ENCODE peak calls at places on chromosomes 12 and 14, in eight cellular contexts. F, A, E, D, Y, H, G and O are unnamed samples.

GRCh38 chr14:23863836-23864235 is 89.7 kb upstream of the DHRS4 start:
- DNase-seq in D (no peak), A (no peak), G (no peak), Y (no peak), E (no peak), F (no peak), H (no peak), O (no peak)

GRCh38 chr12:131118366-131118765 is 164.7 kb downstream of the ADGRD1 start:
- DNase-seq in E (no peak), F (peak; percentile 13), D (no peak), Y (no peak), A (no peak), G (no peak), H (peak; percentile 13), O (peak; percentile 59)

GRCh38 chr12:90896164-90896563 is 58.8 kb downstream of the CCER1 start:
- DNase-seq in A (no peak), Y (no peak), D (no peak), G (no peak), E (peak; percentile 18), F (no peak), H (no peak), O (no peak)

GRCh38 chr14:77306406-77307098 is 14.1 kb downstream of the POMT2 start:
- DNase-seq in Y (no peak), F (no peak), A (no peak), D (no peak), G (no peak), E (no peak), H (no peak), O (no peak)

GRCh38 chr12:14988035-14988434 is 15.2 kb downstream of the PDE6H start:
- DNase-seq in D (no peak), E (no peak), A (no peak), G (no peak), Y (no peak), H (no peak), F (no peak), O (no peak)

GRCh38 chr14:78135450-78135891 is 34.7 kb upstream of the NRXN3 start:
- DNase-seq in E (no peak), G (peak; percentile 85), A (no peak), Y (no peak), H (no peak), D (no peak), F (no peak), O (no peak)

GRCh38 chr14:96187216-96188050 is 17.2 kb upstream of the BDKRB2 start:
- DNase-seq in A (no peak), D (no peak), H (no peak), Y (no peak), E (no peak), F (no peak), G (no peak), O (no peak)

GRCh38 chr12:131129839-131130238 is 176.1 kb downstream of the ADGRD1 start:
- DNase-seq in G (no peak), A (no peak), H (no peak), E (no peak), Y (no peak), F (peak; percentile 58), D (peak; percentile 53), O (peak; percentile 46)

GRCh38 chr14:89214221-89214965 is 202.6 kb downstream of the FOXN3 start:
- DNase-seq in Y (peak; percentile 96), H (peak; percentile 81), E (no peak), D (no peak), A (peak; percentile 64), F (peak; percentile 90), G (peak; percentile 49), O (no peak)

GRCh38 chr14:90658541-90658967 is 157.7 kb downstream of the TTC7B start:
- DNase-seq in H (no peak), G (no peak), F (no peak), D (no peak), Y (no peak), E (no peak), A (no peak), O (no peak)

GRCh38 chr12:22321620-22322019 is 12.9 kb downstream of the ST8SIA1 start:
- DNase-seq in G (no peak), E (no peak), Y (no peak), H (no peak), A (no peak), F (no peak), D (peak; percentile 76), O (no peak)

GRCh38 chr12:2288001-2288400 is 235.2 kb downstream of the CACNA1C start:
- DNase-seq in A (no peak), E (no peak), H (no peak), G (no peak), Y (no peak), F (peak; percentile 74), D (no peak), O (no peak)

GRCh38 chr12:106271575-106272505 is 24.0 kb upstream of the CKAP4 start:
- DNase-seq in D (no peak), A (no peak), E (no peak), Y (peak; percentile 68), F (no peak), H (no peak), G (no peak), O (no peak)

GRCh38 chr14:30191639-30192279 is 264.1 kb upstream of the PRKD1 start:
- DNase-seq in E (no peak), D (no peak), Y (no peak), G (no peak), F (no peak), H (no peak), A (no peak), O (no peak)

GRCh38 chr12:107327783-107328182 is 234.4 kb upstream of the CRY1 start:
- DNase-seq in A (no peak), E (no peak), G (no peak), H (no peak), Y (no peak), D (no peak), F (no peak), O (no peak)

DNA sequence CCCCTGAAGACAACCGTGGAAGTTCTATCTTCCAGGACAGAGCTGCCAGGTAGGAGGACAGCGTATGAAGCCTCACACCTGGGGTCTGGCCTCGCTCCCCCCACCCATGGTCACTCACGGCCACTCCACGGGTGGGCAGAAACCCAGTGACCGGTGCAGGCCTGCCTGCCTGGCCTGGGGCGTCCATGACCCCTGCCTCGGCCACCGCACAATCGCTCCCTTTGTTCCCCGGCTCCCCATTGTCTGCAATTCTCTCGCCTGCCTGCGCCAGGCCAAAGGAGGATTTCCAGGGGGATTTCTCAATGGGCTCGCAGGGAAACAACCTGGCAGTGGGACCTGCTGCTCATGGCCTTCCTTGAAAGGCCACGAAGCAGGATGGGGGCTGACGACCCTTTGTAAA is 22.6 kb downstream of the CCDC85C start:
- DNase-seq in D (no peak), H (no peak), F (no peak), G (no peak), Y (no peak), E (no peak), A (no peak), O (no peak)
- TF ChIP-seq POLR2A in D (no peak), H (no peak), F (no peak), G (no peak), Y (no peak), E (no peak), A (no peak), O (no peak)

DNA sequence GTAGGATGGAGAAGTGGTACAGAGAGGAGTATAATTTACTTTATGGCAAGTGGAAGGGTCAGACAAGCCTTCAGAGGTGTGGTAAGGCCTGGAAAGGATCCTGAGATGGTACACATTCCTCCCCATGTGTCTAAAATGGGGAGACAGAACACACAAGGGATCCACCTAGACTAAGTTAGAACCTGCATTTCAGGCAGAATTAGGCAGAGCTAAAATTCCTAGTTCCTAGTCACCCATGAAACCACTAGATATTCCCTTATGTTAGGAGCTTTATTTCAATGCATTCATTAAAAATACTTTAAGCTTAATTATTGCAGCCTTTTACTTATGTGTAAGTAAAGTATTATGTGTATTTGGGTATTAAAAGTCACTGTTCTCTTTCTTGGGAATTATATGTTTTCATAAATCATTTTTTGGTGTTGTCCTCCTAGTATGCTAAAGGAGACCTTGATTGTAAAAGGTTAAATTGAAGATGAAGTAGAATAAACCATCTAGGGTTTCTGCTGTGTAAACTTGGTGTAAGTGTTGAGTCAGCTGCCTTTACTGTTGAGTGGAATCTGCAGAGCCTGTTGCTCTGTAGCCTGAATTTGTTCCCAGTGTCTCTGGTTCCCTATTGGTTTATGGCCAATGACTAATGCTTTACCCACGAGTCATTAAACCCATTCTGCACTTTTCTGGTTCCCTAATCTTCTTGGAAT is 423.2 kb downstream of the ATP23 start:
- DNase-seq in A (no peak), Y (no peak), E (peak; percentile 12), H (no peak), D (no peak), F (no peak), G (peak; percentile 25), O (no peak)
- H3K4me3 ChIP-seq in A (no peak overlapping the region), Y (no peak overlapping the region), E (no peak overlapping the region), H (no peak overlapping the region), D (no peak overlapping the region), F (no peak overlapping the region), G (no peak overlapping the region), O (no peak overlapping the region)

GRCh38 chr14:32805979-32806378 is 132.7 kb upstream of the NPAS3 start:
- DNase-seq in E (no peak), D (no peak), H (no peak), A (no peak), F (no peak), Y (no peak), G (no peak), O (no peak)
- TF ChIP-seq POLR2A in E (no peak), D (no peak), H (no peak), A (no peak), F (no peak), Y (no peak), G (no peak), O (no peak)

GRCh38 chr12:108852674-108853073 is 4.7 kb downstream of the SSH1 start:
- DNase-seq in H (no peak), E (no peak), Y (no peak), A (no peak), D (peak; percentile 62), F (no peak), G (no peak), O (no peak)

GRCh38 chr12:108854055-108854452 is 3.3 kb downstream of the SSH1 start:
- DNase-seq in Y (no peak), H (no peak), D (peak; percentile 3), E (no peak), F (no peak), A (no peak), G (no peak), O (peak; percentile 82)

GRCh38 chr12:108854453-108855283 is 2.7 kb downstream of the SSH1 start:
- DNase-seq in F (no peak), H (peak; percentile 79), G (peak; percentile 75), E (peak; percentile 98), Y (peak; percentile 19), A (no peak), D (peak; percentile 72), O (peak; percentile 85)

GRCh38 chr12:108855284-108856169 is 1.9 kb downstream of the SSH1 start:
- DNase-seq in F (no peak), Y (no peak), G (no peak), D (peak; percentile 25), A (no peak), H (no peak), E (no peak), O (no peak)

GRCh38 chr12:108853426-108853825 is 4.0 kb downstream of the SSH1 start:
- DNase-seq in H (no peak), A (no peak), D (peak; percentile 59), F (no peak), E (no peak), Y (no peak), G (no peak), O (no peak)
- H3K4me3 ChIP-seq in H (peak overlapping the region; percentile 37), A (no peak overlapping the region), D (no peak overlapping the region), F (no peak overlapping the region), E (peak overlapping the region; percentile 0), Y (no peak overlapping the region), G (peak overlapping the region; percentile 17), O (no peak overlapping the region)

GRCh38 chr12:110281549-110282342 is 699 bp downstream of the ATP2A2 start:
- DNase-seq in G (peak; percentile 54), H (peak; percentile 58), E (no peak), D (peak; percentile 92), F (peak; percentile 90), Y (peak; percentile 64), A (peak; percentile 80), O (peak; percentile 83)
- TF ChIP-seq POLR2A in G (peak; percentile 61), H (no peak), E (peak; percentile 8), D (no peak), F (no peak), Y (no peak), A (peak; percentile 14), O (no peak)